ENCODE peak calls at places on chromosomes 11 and 22, in seven cellular contexts. X, I, Q, B, R, M and G are unnamed samples.

GRCh38 chr11:122746050-122746478 is 90.5 kb downstream of the UBASH3B start:
- DNase-seq in X (peak; percentile 70), I (peak; percentile 25), Q (no peak), B (no peak), R (no peak), M (no peak), G (no peak)

GRCh38 chr11:95157824-95158223 is 68.2 kb downstream of the ENDOD1 start:
- DNase-seq in X (no peak), I (no peak), Q (no peak), B (no peak), R (no peak), M (no peak), G (no peak)

GRCh38 chr11:126680109-126680508 is 320.5 kb downstream of the KIRREL3 start:
- DNase-seq in X (no peak), I (no peak), Q (no peak), B (no peak), R (no peak), M (no peak), G (no peak)

GRCh38 chr22:49270595-49271368 is 556.9 kb downstream of the BRD1 start:
- DNase-seq in X (no peak), I (no peak), Q (no peak), B (no peak), R (no peak), M (no peak), G (no peak)

GRCh38 chr22:34105461-34106062 is 185.3 kb upstream of the LARGE1 start:
- DNase-seq in X (no peak), I (peak; percentile 72), Q (no peak), B (peak; percentile 75), R (peak; percentile 54), M (peak; percentile 55), G (peak; percentile 36)

GRCh38 chr11:125423247-125423849 is 72.7 kb downstream of the FEZ1 start:
- DNase-seq in X (peak; percentile 6), I (no peak), Q (no peak), B (peak; percentile 3), R (no peak), M (no peak), G (no peak)

GRCh38 chr11:299951-300735 is 817 bp upstream of the IFITM5 start:
- DNase-seq in X (no peak), I (peak; percentile 61), Q (no peak), B (peak; percentile 81), R (peak; percentile 23), M (peak; percentile 46), G (no peak)

GRCh38 chr11:66020618-66021357 is 5.5 kb downstream of the CATSPER1 start:
- DNase-seq in X (no peak), I (peak; percentile 82), Q (no peak), B (no peak), R (no peak), M (peak; percentile 77), G (no peak)

GRCh38 chr11:118252688-118253087 is 523 bp upstream of the MPZL3 start:
- DNase-seq in X (no peak), I (no peak), Q (no peak), B (no peak), R (no peak), M (no peak), G (no peak)

GRCh38 chr11:118247041-118247440 is 5.1 kb downstream of the MPZL3 start:
- DNase-seq in X (no peak), I (no peak), Q (no peak), B (no peak), R (no peak), M (no peak), G (no peak)

GRCh38 chr11:118251858-118252652 is at the start of gene MPZL3:
- DNase-seq in X (peak; percentile 93), I (peak; percentile 90), Q (no peak), B (peak; percentile 91), R (peak; percentile 47), M (peak; percentile 89), G (no peak)
- H3K27ac ChIP-seq in X (peak within 1 kb of the TSS; percentile 94), I (peak within 1 kb of the TSS; percentile 94), Q (peak within 1 kb of the TSS; percentile 89), B (peak within 1 kb of the TSS; percentile 84), R (peak within 1 kb of the TSS; percentile 74), M (peak within 1 kb of the TSS; percentile 94), G (peak within 1 kb of the TSS; percentile 3)

GRCh38 chr11:110147965-110148709 is 54.9 kb downstream of the ZC3H12C start:
- DNase-seq in X (no peak), I (no peak), Q (no peak), B (no peak), R (no peak), M (no peak), G (no peak)
- H3K27ac ChIP-seq in X (no peak overlapping the region), I (no peak overlapping the region), Q (no peak overlapping the region), B (no peak overlapping the region), R (no peak overlapping the region), M (no peak overlapping the region), G (no peak overlapping the region)

DNA sequence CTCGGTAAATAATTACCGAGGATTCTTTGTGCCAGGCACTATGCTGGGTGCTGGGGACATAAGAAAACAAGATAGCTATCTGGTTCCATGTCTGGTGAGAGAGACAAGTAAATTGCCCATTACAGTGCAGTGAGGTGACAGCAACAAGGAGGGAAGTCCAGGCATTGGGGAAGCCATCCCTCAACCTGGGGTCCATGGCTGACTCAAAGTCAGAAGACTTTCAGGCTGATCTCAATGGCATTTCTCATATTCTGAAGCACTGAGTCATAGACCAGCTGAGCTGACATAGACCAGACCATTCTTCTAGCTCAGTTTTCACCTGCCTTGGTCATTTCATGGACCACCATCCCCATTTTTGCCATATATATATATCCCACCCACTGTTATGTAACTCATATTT is 158.8 kb downstream of the TTC17 start:
- DNase-seq in X (no peak), I (no peak), Q (no peak), B (no peak), R (no peak), M (no peak), G (no peak)
- H3K27ac ChIP-seq in X (no peak overlapping the region), I (no peak overlapping the region), Q (no peak overlapping the region), B (no peak overlapping the region), R (no peak overlapping the region), M (no peak overlapping the region), G (no peak overlapping the region)

DNA sequence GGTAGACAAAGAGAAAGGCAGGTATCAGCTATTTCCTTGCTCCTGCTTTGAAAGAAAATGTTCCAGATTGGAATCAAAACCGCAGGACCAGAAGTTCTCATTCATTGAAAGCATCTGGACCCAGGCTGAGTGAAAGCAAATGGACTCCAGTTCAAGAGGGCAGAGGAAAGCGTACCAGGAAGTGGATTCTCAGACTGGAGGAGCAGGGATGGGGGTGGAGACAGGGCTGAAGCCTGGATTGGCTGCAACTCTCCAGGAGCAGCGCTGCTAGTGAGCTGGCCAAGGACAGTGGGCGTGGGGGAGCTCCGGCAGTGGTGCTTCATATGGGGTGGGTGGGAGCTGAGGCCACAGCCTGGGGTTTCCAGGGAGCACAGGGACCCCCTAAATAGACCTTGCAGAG is 103.5 kb upstream of the NECTIN1 start:
- DNase-seq in X (no peak), I (no peak), Q (no peak), B (peak; percentile 84), R (peak; percentile 28), M (peak; percentile 53), G (no peak)
- H3K27ac ChIP-seq in X (no peak overlapping the region), I (no peak overlapping the region), Q (no peak overlapping the region), B (no peak overlapping the region), R (no peak overlapping the region), M (no peak overlapping the region), G (no peak overlapping the region)

GRCh38 chr22:20776624-20777405 is 2.9 kb downstream of the SERPIND1 start:
- DNase-seq in X (no peak), I (no peak), Q (no peak), B (no peak), R (no peak), M (no peak), G (no peak)

GRCh38 chr22:20775342-20775895 is 1.5 kb downstream of the SERPIND1 start:
- DNase-seq in X (no peak), I (no peak), Q (no peak), B (no peak), R (no peak), M (no peak), G (no peak)

GRCh38 chr22:20779813-20780148 is 5.9 kb downstream of the SERPIND1 start:
- DNase-seq in X (no peak), I (no peak), Q (no peak), B (no peak), R (no peak), M (no peak), G (no peak)

GRCh38 chr22:20779014-20779812 is 5.3 kb downstream of the SERPIND1 start:
- DNase-seq in X (no peak), I (no peak), Q (no peak), B (no peak), R (no peak), M (no peak), G (no peak)

DNA sequence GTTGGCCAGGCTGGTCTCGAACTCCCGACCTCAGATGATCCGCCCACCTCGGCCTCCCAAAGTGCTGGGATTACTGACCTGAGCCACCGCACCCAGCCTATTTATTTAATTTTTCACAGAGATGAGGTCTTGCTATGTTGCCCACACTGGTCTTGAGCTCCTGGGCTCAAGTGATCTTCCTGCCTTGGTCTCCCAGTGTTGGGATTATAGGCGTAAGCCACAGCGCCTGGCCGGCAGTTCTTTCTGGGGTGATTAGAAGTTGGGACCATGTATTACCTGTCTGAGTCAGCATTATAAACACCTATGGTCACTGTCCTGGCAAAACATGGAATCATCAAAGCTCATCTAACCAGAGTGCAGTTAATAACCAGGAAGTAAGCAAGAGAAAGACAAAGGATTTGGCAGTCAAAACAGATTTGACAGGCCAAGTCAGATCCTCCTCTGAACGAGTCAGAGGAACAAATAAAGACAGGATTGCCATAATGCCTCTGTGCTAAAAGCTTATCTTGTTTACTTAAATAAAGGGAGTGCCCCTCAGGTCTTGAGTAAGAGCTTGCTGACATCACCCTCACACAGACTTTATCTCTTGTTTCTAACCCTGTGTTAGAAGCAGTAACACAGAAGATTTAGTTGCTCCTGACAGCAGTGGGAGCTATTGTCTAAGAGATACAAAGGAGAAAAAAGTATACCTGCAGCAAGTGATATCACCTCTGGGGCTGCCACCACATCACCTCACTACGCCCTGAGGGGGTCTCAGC is 3.7 kb downstream of the SERPIND1 start:
- DNase-seq in X (no peak), I (no peak), Q (no peak), B (no peak), R (no peak), M (no peak), G (no peak)
- H3K27ac ChIP-seq in X (no peak overlapping the region), I (peak overlapping the region; percentile 68), Q (no peak overlapping the region), B (no peak overlapping the region), R (peak overlapping the region; percentile 39), M (peak overlapping the region; percentile 18), G (no peak overlapping the region)

GRCh38 chr22:40487663-40488249 is 117.4 kb downstream of the SGSM3 start:
- DNase-seq in X (peak; percentile 43), I (no peak), Q (no peak), B (no peak), R (no peak), M (no peak), G (no peak)

GRCh38 chr22:40485813-40486610 is 115.6 kb downstream of the SGSM3 start:
- DNase-seq in X (no peak), I (no peak), Q (no peak), B (no peak), R (no peak), M (no peak), G (no peak)

GRCh38 chr22:40482886-40483285 is 112.5 kb downstream of the SGSM3 start:
- DNase-seq in X (no peak), I (no peak), Q (no peak), B (no peak), R (no peak), M (no peak), G (no peak)

GRCh38 chr22:40484906-40485660 is 114.7 kb downstream of the SGSM3 start:
- DNase-seq in X (no peak), I (no peak), Q (no peak), B (no peak), R (no peak), M (no peak), G (no peak)

GRCh38 chr22:40486962-40487602 is 116.7 kb downstream of the SGSM3 start:
- DNase-seq in X (no peak), I (no peak), Q (no peak), B (no peak), R (no peak), M (no peak), G (no peak)
- H3K27ac ChIP-seq in X (no peak overlapping the region), I (no peak overlapping the region), Q (peak overlapping the region; percentile 32), B (no peak overlapping the region), R (no peak overlapping the region), M (peak overlapping the region; percentile 18), G (no peak overlapping the region)

GRCh38 chr11:33695051-33695566 is 5.5 kb downstream of the C11orf91 start:
- DNase-seq in X (no peak), I (no peak), Q (no peak), B (peak; percentile 93), R (no peak), M (peak; percentile 51), G (no peak)
- H3K27ac ChIP-seq in X (no peak overlapping the region), I (no peak overlapping the region), Q (peak overlapping the region; percentile 94), B (peak overlapping the region; percentile 92), R (peak overlapping the region; percentile 48), M (no peak overlapping the region), G (no peak overlapping the region)